ENCODE peak calls at places on chromosomes 13 and 19, in ten cellular contexts. One of them, this sample, is unnamed.

GRCh38 chr13:110618780-110619179 is 3.4 kb downstream of the NAXD start:
- DNase-seq in cardiac muscle cell: no peak
- DNase-seq in Kasumi-1: no peak
- DNase-seq in T-helper 1 cell: no peak
- DNase-seq in AG08396: no peak
- DNase-seq in activated T-helper 1 cell treated with anti-CD3 and anti-CD28 coated beads, Interleukin-2, amount 50 U/mL, for 16 hours: no peak
- DNase-seq in stimulated activated CD4-positive, alpha-beta T cell treated with anti-CD3 and anti-CD28 coated beads, Interleukin-1b, Interleukin-23, amount 100 ng/mL, for 1 hour: no peak
- DNase-seq in iPS DF 6.9: no peak
- DNase-seq in NCI-H1436: no peak
- DNase-seq in effector CD4-positive, alpha-beta T cell: no peak
- DNase-seq in this sample: no peak

GRCh38 chr13:37491661-37492060 is 106.9 kb downstream of the POSTN start:
- DNase-seq in cardiac muscle cell: no peak
- DNase-seq in activated T-helper 1 cell treated with anti-CD3 and anti-CD28 coated beads, Interleukin-2, amount 50 U/mL, for 16 hours: no peak
- DNase-seq in effector CD4-positive, alpha-beta T cell: no peak
- DNase-seq in T-helper 1 cell: no peak
- DNase-seq in NCI-H1436: no peak
- DNase-seq in Kasumi-1: no peak
- DNase-seq in AG08396: no peak
- DNase-seq in stimulated activated CD4-positive, alpha-beta T cell treated with anti-CD3 and anti-CD28 coated beads, Interleukin-1b, Interleukin-23, amount 100 ng/mL, for 1 hour: no peak
- DNase-seq in iPS DF 6.9: no peak
- DNase-seq in this sample: no peak

GRCh38 chr13:112967666-112968379 is 1.2 kb upstream of the MCF2L start:
- DNase-seq in effector CD4-positive, alpha-beta T cell: no peak
- DNase-seq in T-helper 1 cell: no peak
- DNase-seq in Kasumi-1: no peak
- DNase-seq in activated T-helper 1 cell treated with anti-CD3 and anti-CD28 coated beads, Interleukin-2, amount 50 U/mL, for 16 hours: no peak
- DNase-seq in NCI-H1436: no peak
- DNase-seq in stimulated activated CD4-positive, alpha-beta T cell treated with anti-CD3 and anti-CD28 coated beads, Interleukin-1b, Interleukin-23, amount 100 ng/mL, for 1 hour: no peak
- DNase-seq in AG08396: no peak
- DNase-seq in cardiac muscle cell: no peak
- DNase-seq in iPS DF 6.9: no peak
- DNase-seq in this sample: no peak

GRCh38 chr13:92896842-92897241 is 329.8 kb upstream of the GPC6 start:
- DNase-seq in iPS DF 6.9: no peak
- DNase-seq in stimulated activated CD4-positive, alpha-beta T cell treated with anti-CD3 and anti-CD28 coated beads, Interleukin-1b, Interleukin-23, amount 100 ng/mL, for 1 hour: no peak
- DNase-seq in NCI-H1436: peak
- DNase-seq in activated T-helper 1 cell treated with anti-CD3 and anti-CD28 coated beads, Interleukin-2, amount 50 U/mL, for 16 hours: no peak
- DNase-seq in effector CD4-positive, alpha-beta T cell: no peak
- DNase-seq in AG08396: no peak
- DNase-seq in cardiac muscle cell: peak
- DNase-seq in Kasumi-1: peak
- DNase-seq in T-helper 1 cell: no peak
- DNase-seq in this sample: peak

GRCh38 chr13:48653074-48654054 is at the start of gene CYSLTR2:
- DNase-seq in cardiac muscle cell: peak
- DNase-seq in activated T-helper 1 cell treated with anti-CD3 and anti-CD28 coated beads, Interleukin-2, amount 50 U/mL, for 16 hours: no peak
- DNase-seq in stimulated activated CD4-positive, alpha-beta T cell treated with anti-CD3 and anti-CD28 coated beads, Interleukin-1b, Interleukin-23, amount 100 ng/mL, for 1 hour: no peak
- DNase-seq in Kasumi-1: peak
- DNase-seq in T-helper 1 cell: no peak
- DNase-seq in iPS DF 6.9: no peak
- DNase-seq in AG08396: no peak
- DNase-seq in effector CD4-positive, alpha-beta T cell: peak
- DNase-seq in NCI-H1436: peak
- DNase-seq in this sample: no peak

GRCh38 chr13:23450340-23451046 is 17.0 kb upstream of the SACS start:
- DNase-seq in effector CD4-positive, alpha-beta T cell: no peak
- DNase-seq in cardiac muscle cell: no peak
- DNase-seq in AG08396: no peak
- DNase-seq in NCI-H1436: no peak
- DNase-seq in activated T-helper 1 cell treated with anti-CD3 and anti-CD28 coated beads, Interleukin-2, amount 50 U/mL, for 16 hours: no peak
- DNase-seq in Kasumi-1: no peak
- DNase-seq in iPS DF 6.9: no peak
- DNase-seq in T-helper 1 cell: no peak
- DNase-seq in stimulated activated CD4-positive, alpha-beta T cell treated with anti-CD3 and anti-CD28 coated beads, Interleukin-1b, Interleukin-23, amount 100 ng/mL, for 1 hour: no peak
- DNase-seq in this sample: peak

GRCh38 chr13:99258210-99258860 is at the start of gene GPR18:
- DNase-seq in NCI-H1436: no peak
- DNase-seq in stimulated activated CD4-positive, alpha-beta T cell treated with anti-CD3 and anti-CD28 coated beads, Interleukin-1b, Interleukin-23, amount 100 ng/mL, for 1 hour: no peak
- DNase-seq in Kasumi-1: no peak
- DNase-seq in iPS DF 6.9: no peak
- DNase-seq in cardiac muscle cell: no peak
- DNase-seq in T-helper 1 cell: no peak
- DNase-seq in activated T-helper 1 cell treated with anti-CD3 and anti-CD28 coated beads, Interleukin-2, amount 50 U/mL, for 16 hours: no peak
- DNase-seq in effector CD4-positive, alpha-beta T cell: no peak
- DNase-seq in AG08396: no peak
- DNase-seq in this sample: no peak

GRCh38 chr19:16920816-16921529 is 32.2 kb downstream of the F2RL3 start:
- DNase-seq in stimulated activated CD4-positive, alpha-beta T cell treated with anti-CD3 and anti-CD28 coated beads, Interleukin-1b, Interleukin-23, amount 100 ng/mL, for 1 hour: no peak
- DNase-seq in cardiac muscle cell: no peak
- DNase-seq in effector CD4-positive, alpha-beta T cell: no peak
- DNase-seq in iPS DF 6.9: no peak
- DNase-seq in Kasumi-1: no peak
- DNase-seq in AG08396: peak
- DNase-seq in T-helper 1 cell: no peak
- DNase-seq in activated T-helper 1 cell treated with anti-CD3 and anti-CD28 coated beads, Interleukin-2, amount 50 U/mL, for 16 hours: no peak
- DNase-seq in NCI-H1436: no peak
- DNase-seq in this sample: no peak

GRCh38 chr19:48965806-48966540 is 864 bp downstream of the FTL start:
- DNase-seq in iPS DF 6.9: no peak
- DNase-seq in cardiac muscle cell: peak
- DNase-seq in effector CD4-positive, alpha-beta T cell: peak
- DNase-seq in NCI-H1436: peak
- DNase-seq in stimulated activated CD4-positive, alpha-beta T cell treated with anti-CD3 and anti-CD28 coated beads, Interleukin-1b, Interleukin-23, amount 100 ng/mL, for 1 hour: peak
- DNase-seq in T-helper 1 cell: peak
- DNase-seq in Kasumi-1: peak
- DNase-seq in activated T-helper 1 cell treated with anti-CD3 and anti-CD28 coated beads, Interleukin-2, amount 50 U/mL, for 16 hours: peak
- DNase-seq in AG08396: no peak
- DNase-seq in this sample: peak

GRCh38 chr13:106029901-106030300 is 505.6 kb downstream of the EFNB2 start:
- DNase-seq in activated T-helper 1 cell treated with anti-CD3 and anti-CD28 coated beads, Interleukin-2, amount 50 U/mL, for 16 hours: no peak
- DNase-seq in iPS DF 6.9: no peak
- DNase-seq in cardiac muscle cell: no peak
- DNase-seq in NCI-H1436: no peak
- DNase-seq in AG08396: no peak
- DNase-seq in Kasumi-1: no peak
- DNase-seq in stimulated activated CD4-positive, alpha-beta T cell treated with anti-CD3 and anti-CD28 coated beads, Interleukin-1b, Interleukin-23, amount 100 ng/mL, for 1 hour: no peak
- DNase-seq in effector CD4-positive, alpha-beta T cell: no peak
- DNase-seq in T-helper 1 cell: no peak
- DNase-seq in this sample: no peak